ENCODE peak calls at places on chromosomes 11 and 22, in four cellular contexts. One of them, this sample, is unnamed.

GRCh38 chr11:110750100-110750499 is 37.9 kb upstream of the ARHGAP20 start:
- DNase-seq in CD4-positive, alpha-beta T cell: no peak
- DNase-seq in adrenal gland: no peak
- DNase-seq in memory B cell: no peak
- DNase-seq in this sample: no peak

GRCh38 chr22:26606611-26607010 is 11.2 kb downstream of the CRYBB1 start:
- DNase-seq in CD4-positive, alpha-beta T cell: no peak
- DNase-seq in adrenal gland: no peak
- DNase-seq in memory B cell: no peak
- DNase-seq in this sample: no peak

GRCh38 chr11:57249384-57250319 is 12.6 kb upstream of the APLNR start:
- DNase-seq in CD4-positive, alpha-beta T cell: peak
- DNase-seq in adrenal gland: peak
- DNase-seq in memory B cell: no peak
- DNase-seq in this sample: peak

GRCh38 chr22:48254311-48254873 is 1491.9 kb downstream of the TBC1D22A start:
- DNase-seq in CD4-positive, alpha-beta T cell: no peak
- DNase-seq in adrenal gland: no peak
- DNase-seq in memory B cell: no peak
- DNase-seq in this sample: no peak

GRCh38 chr22:31474743-31475142 is 14.9 kb downstream of the EIF4ENIF1 start:
- DNase-seq in CD4-positive, alpha-beta T cell: no peak
- DNase-seq in adrenal gland: no peak
- DNase-seq in memory B cell: no peak
- DNase-seq in this sample: no peak

GRCh38 chr11:61793829-61794204 is 1.1 kb downstream of the FEN1 start:
- DNase-seq in CD4-positive, alpha-beta T cell: no peak
- DNase-seq in adrenal gland: no peak
- DNase-seq in memory B cell: no peak
- DNase-seq in this sample: no peak

GRCh38 chr22:31970490-31971444 is 26.4 kb downstream of the YWHAH start:
- DNase-seq in CD4-positive, alpha-beta T cell: peak
- DNase-seq in adrenal gland: peak
- DNase-seq in memory B cell: peak
- DNase-seq in this sample: peak

GRCh38 chr11:117805048-117805447 is 8.0 kb upstream of the DSCAML1 start:
- DNase-seq in CD4-positive, alpha-beta T cell: no peak
- DNase-seq in adrenal gland: no peak
- DNase-seq in memory B cell: no peak
- DNase-seq in this sample: no peak

GRCh38 chr11:15038963-15039362 is 34.4 kb upstream of the CALCB start:
- DNase-seq in CD4-positive, alpha-beta T cell: no peak
- DNase-seq in adrenal gland: no peak
- DNase-seq in memory B cell: no peak
- DNase-seq in this sample: no peak

GRCh38 chr22:20423636-20424511 is 13.8 kb downstream of the SCARF2 start:
- DNase-seq in CD4-positive, alpha-beta T cell: no peak
- DNase-seq in adrenal gland: no peak
- DNase-seq in memory B cell: no peak
- DNase-seq in this sample: no peak

GRCh38 chr22:40560551-40560950 is 76.0 kb downstream of the MRTFA start:
- DNase-seq in CD4-positive, alpha-beta T cell: no peak
- DNase-seq in adrenal gland: peak
- DNase-seq in memory B cell: no peak
- DNase-seq in this sample: no peak

GRCh38 chr22:41429946-41430332 is 16.7 kb downstream of the TOB2 start:
- DNase-seq in CD4-positive, alpha-beta T cell: no peak
- DNase-seq in adrenal gland: no peak
- DNase-seq in memory B cell: no peak
- DNase-seq in this sample: no peak

GRCh38 chr11:110121204-110121603 is 28.0 kb downstream of the ZC3H12C start:
- DNase-seq in CD4-positive, alpha-beta T cell: no peak
- DNase-seq in adrenal gland: no peak
- DNase-seq in memory B cell: no peak
- DNase-seq in this sample: no peak

GRCh38 chr11:27183672-27184457 is 143.2 kb downstream of the BBOX1 start:
- DNase-seq in CD4-positive, alpha-beta T cell: peak
- DNase-seq in adrenal gland: peak
- DNase-seq in memory B cell: peak
- DNase-seq in this sample: peak

GRCh38 chr11:77175869-77176539 is 48.0 kb downstream of the MYO7A start:
- DNase-seq in CD4-positive, alpha-beta T cell: no peak
- DNase-seq in adrenal gland: peak
- DNase-seq in memory B cell: no peak
- DNase-seq in this sample: no peak

GRCh38 chr22:32644252-32645100 is 157.0 kb upstream of the TIMP3 start:
- DNase-seq in CD4-positive, alpha-beta T cell: peak
- DNase-seq in adrenal gland: peak
- DNase-seq in memory B cell: no peak
- DNase-seq in this sample: peak

GRCh38 chr11:86380295-86380694 is 5.6 kb downstream of the CCDC81 start:
- DNase-seq in CD4-positive, alpha-beta T cell: no peak
- DNase-seq in adrenal gland: no peak
- DNase-seq in memory B cell: no peak
- DNase-seq in this sample: no peak

GRCh38 chr11:119787074-119787461 is 58.1 kb upstream of the NECTIN1 start:
- DNase-seq in CD4-positive, alpha-beta T cell: no peak
- DNase-seq in adrenal gland: no peak
- DNase-seq in memory B cell: no peak
- DNase-seq in this sample: no peak